ENCODE peak calls at places on chromosomes 16 and 17, in seven cellular contexts. V, M, A, G, O, L and Y are unnamed samples.

GRCh38 chr17:8463089-8463488 is 27.4 kb downstream of the NDEL1 start:
- DNase-seq in V (no peak), M (no peak), A (peak), G (no peak), O (no peak), L (no peak), Y (no peak)

GRCh38 chr16:77782694-77783093 is 5.7 kb upstream of the VAT1L start:
- DNase-seq in V (peak), M (peak), A (peak), G (no peak), O (no peak), L (no peak), Y (no peak)

GRCh38 chr17:17859909-17860760 is 23.3 kb upstream of the SREBF1 start:
- DNase-seq in V (peak), M (peak), A (peak), G (peak), O (no peak), L (peak), Y (peak)

GRCh38 chr16:53334581-53334980 is 99.7 kb upstream of the RBL2 start:
- DNase-seq in V (no peak), M (no peak), A (no peak), G (no peak), O (no peak), L (no peak), Y (no peak)

GRCh38 chr16:46743232-46743719 is 4.9 kb downstream of the MYLK3 start:
- DNase-seq in V (peak), M (peak), A (peak), G (no peak), O (no peak), L (peak), Y (peak)

GRCh38 chr17:45371414-45372324 is 54.8 kb upstream of the MAP3K14 start:
- DNase-seq in V (peak), M (peak), A (peak), G (peak), O (peak), L (peak), Y (peak)

GRCh38 chr17:46194393-46195216 is 1.4 kb upstream of the KANSL1 start:
- DNase-seq in V (peak), M (peak), A (peak), G (no peak), O (no peak), L (no peak), Y (no peak)

GRCh38 chr16:54034684-54035083 is 251.9 kb downstream of the IRX3 start:
- DNase-seq in V (no peak), M (no peak), A (peak), G (no peak), O (no peak), L (no peak), Y (no peak)

GRCh38 chr17:59754547-59754946 is 47.1 kb downstream of the VMP1 start:
- DNase-seq in V (peak), M (peak), A (peak), G (no peak), O (no peak), L (no peak), Y (no peak)

GRCh38 chr16:81997738-81998137 is 13.5 kb downstream of the SDR42E1 start:
- DNase-seq in V (peak), M (no peak), A (peak), G (no peak), O (no peak), L (peak), Y (no peak)

GRCh38 chr17:28493467-28493866 is 12.7 kb upstream of the FOXN1 start:
- DNase-seq in V (peak), M (no peak), A (peak), G (no peak), O (no peak), L (no peak), Y (no peak)

GRCh38 chr16:83899272-83899897 is 470 bp downstream of the MLYCD start:
- DNase-seq in V (peak), M (peak), A (peak), G (peak), O (no peak), L (peak), Y (peak)

GRCh38 chr16:83298541-83298940 is 509.2 kb upstream of the HSBP1 start:
- DNase-seq in V (no peak), M (no peak), A (no peak), G (no peak), O (no peak), L (no peak), Y (no peak)

GRCh38 chr16:1323296-1324239 is 9.9 kb upstream of the BAIAP3 start:
- DNase-seq in V (no peak), M (no peak), A (no peak), G (no peak), O (no peak), L (no peak), Y (no peak)

GRCh38 chr16:13631916-13632315 is 288.0 kb upstream of the ERCC4 start:
- DNase-seq in V (no peak), M (peak), A (no peak), G (no peak), O (no peak), L (no peak), Y (no peak)

GRCh38 chr17:10429416-10430045 is 7.8 kb upstream of the MYH8 start:
- DNase-seq in V (peak), M (peak), A (peak), G (no peak), O (no peak), L (no peak), Y (no peak)

GRCh38 chr16:55643161-55643970 is 12.4 kb upstream of the SLC6A2 start:
- DNase-seq in V (peak), M (no peak), A (peak), G (no peak), O (no peak), L (no peak), Y (peak)

GRCh38 chr17:21843318-21843865 is 151.1 kb downstream of the KCNJ18 start:
- DNase-seq in V (no peak), M (no peak), A (no peak), G (no peak), O (no peak), L (no peak), Y (no peak)

GRCh38 chr17:81012574-81013447 is 21.2 kb downstream of the CHMP6 start:
- DNase-seq in V (no peak), M (no peak), A (no peak), G (no peak), O (no peak), L (no peak), Y (no peak)

GRCh38 chr16:53022374-53022773 is 30.3 kb downstream of the CHD9NB start:
- DNase-seq in V (peak), M (peak), A (peak), G (peak), O (no peak), L (peak), Y (peak)

GRCh38 chr16:2963611-2964415 is at the start of gene KREMEN2:
- DNase-seq in V (peak), M (peak), A (no peak), G (peak), O (no peak), L (no peak), Y (peak)

GRCh38 chr16:19840524-19841110 is 44.0 kb downstream of the GPRC5B start:
- DNase-seq in V (no peak), M (no peak), A (no peak), G (no peak), O (no peak), L (no peak), Y (no peak)

GRCh38 chr17:72976971-72977767 is 115.3 kb downstream of the SLC39A11 start:
- DNase-seq in V (peak), M (peak), A (peak), G (no peak), O (no peak), L (peak), Y (no peak)

GRCh38 chr17:13513039-13513405 is 88.7 kb downstream of the HS3ST3A1 start:
- DNase-seq in V (peak), M (no peak), A (peak), G (no peak), O (no peak), L (no peak), Y (no peak)

GRCh38 chr17:45170976-45171337 is 9.3 kb downstream of the HEXIM2 start:
- DNase-seq in V (peak), M (peak), A (peak), G (no peak), O (no peak), L (peak), Y (peak)

GRCh38 chr17:1755993-1756306 is 5.9 kb upstream of the SERPINF1 start:
- DNase-seq in V (no peak), M (peak), A (no peak), G (no peak), O (no peak), L (no peak), Y (no peak)

GRCh38 chr17:1755252-1755992 is 6.4 kb upstream of the SERPINF1 start:
- DNase-seq in V (no peak), M (no peak), A (no peak), G (no peak), O (no peak), L (no peak), Y (no peak)

GRCh38 chr17:1759529-1759928 is 2.3 kb upstream of the SERPINF1 start:
- DNase-seq in V (no peak), M (no peak), A (no peak), G (no peak), O (no peak), L (no peak), Y (no peak)

GRCh38 chr17:1762233-1762905 is 509 bp downstream of the SERPINF1 start:
- DNase-seq in V (no peak), M (no peak), A (peak), G (no peak), O (no peak), L (peak), Y (no peak)

GRCh38 chr17:1758812-1759211 is 3.0 kb upstream of the SERPINF1 start:
- DNase-seq in V (no peak), M (no peak), A (no peak), G (no peak), O (no peak), L (no peak), Y (no peak)
- H2AK5ac ChIP-seq in V (no peak), M (no peak), A (no peak), G (no peak), O (no peak), L (no peak), Y (no peak)

DNA sequence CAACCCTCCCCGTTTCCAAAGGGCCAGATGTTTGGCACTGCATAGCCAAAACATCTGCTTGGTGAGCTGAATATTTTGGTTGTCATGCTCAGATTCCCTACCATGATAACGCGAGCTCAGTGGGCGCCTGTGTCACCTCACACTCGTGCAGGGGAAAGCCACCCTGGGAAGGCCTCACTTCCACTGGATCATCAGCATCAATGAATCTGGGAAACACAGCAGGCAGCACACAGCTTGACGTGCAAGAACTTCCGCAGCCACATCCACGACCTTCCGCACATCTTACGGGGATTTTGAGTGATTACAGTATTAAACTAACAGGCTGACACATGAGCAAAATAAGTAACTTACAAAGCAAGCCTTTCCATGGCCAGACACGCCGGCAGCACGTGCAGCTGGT is 54.7 kb upstream of the FOXF1 start:
- DNase-seq in V (peak), M (no peak), A (no peak), G (no peak), O (no peak), L (no peak), Y (no peak)
- H2AK5ac ChIP-seq in V (no peak), M (no peak), A (peak), G (no peak), O (no peak), L (no peak), Y (no peak)

DNA sequence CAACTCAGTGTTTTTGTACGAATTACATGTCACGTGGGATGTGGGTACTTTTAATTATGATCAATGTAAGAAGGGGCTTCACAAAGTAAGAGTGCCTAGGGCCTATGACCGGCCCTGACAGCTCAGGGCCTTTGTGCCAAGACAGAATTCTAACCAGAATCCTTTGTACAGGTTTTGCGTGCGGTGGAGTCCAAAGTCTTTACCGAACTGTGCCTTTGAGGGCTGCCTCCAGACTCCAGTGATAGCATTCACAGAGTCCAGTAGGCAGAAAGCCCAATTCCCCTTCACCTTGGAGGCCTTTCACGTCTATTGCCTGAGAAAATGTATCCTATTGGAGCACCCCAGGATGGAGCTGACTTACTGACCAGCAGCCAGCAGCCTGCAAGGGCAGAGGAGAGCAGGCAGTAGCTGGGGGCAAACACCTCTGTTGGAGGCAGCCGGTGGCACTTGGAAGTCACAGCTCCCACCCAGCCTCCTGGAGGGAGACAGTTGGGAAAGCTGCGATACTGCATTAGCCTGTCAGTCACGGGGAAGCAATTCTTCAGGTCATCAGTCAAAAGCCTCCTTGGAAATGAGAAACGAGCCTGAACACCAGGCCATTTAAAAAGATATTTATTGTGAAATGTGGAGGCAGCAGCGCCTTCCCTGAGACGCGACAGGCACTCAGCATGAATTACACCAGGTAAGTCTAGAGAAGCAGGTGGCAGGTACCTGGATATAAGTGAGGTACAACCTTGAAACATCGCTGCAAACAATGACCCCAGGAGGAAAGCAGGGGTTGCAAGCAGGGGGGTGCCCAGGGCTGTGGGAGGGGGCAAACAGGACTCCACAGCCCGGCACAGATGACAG is 98.1 kb upstream of the CDYL2 start:
- DNase-seq in V (no peak), M (no peak), A (no peak), G (no peak), O (no peak), L (no peak), Y (no peak)
- H2AK5ac ChIP-seq in V (no peak), M (no peak), A (no peak), G (no peak), O (no peak), L (no peak), Y (no peak)

GRCh38 chr17:753407-753806 is 1.3 kb upstream of the GEMIN4 start:
- DNase-seq in V (no peak), M (no peak), A (no peak), G (no peak), O (no peak), L (no peak), Y (no peak)

GRCh38 chr17:750431-751037 is 1.5 kb downstream of the GEMIN4 start:
- DNase-seq in V (no peak), M (no peak), A (no peak), G (no peak), O (no peak), L (no peak), Y (no peak)

GRCh38 chr17:751269-752001 is 629 bp downstream of the GEMIN4 start:
- DNase-seq in V (peak), M (no peak), A (peak), G (peak), O (no peak), L (no peak), Y (no peak)

GRCh38 chr17:752002-752619 is at the start of gene GEMIN4:
- DNase-seq in V (peak), M (peak), A (peak), G (peak), O (peak), L (peak), Y (peak)

DNA sequence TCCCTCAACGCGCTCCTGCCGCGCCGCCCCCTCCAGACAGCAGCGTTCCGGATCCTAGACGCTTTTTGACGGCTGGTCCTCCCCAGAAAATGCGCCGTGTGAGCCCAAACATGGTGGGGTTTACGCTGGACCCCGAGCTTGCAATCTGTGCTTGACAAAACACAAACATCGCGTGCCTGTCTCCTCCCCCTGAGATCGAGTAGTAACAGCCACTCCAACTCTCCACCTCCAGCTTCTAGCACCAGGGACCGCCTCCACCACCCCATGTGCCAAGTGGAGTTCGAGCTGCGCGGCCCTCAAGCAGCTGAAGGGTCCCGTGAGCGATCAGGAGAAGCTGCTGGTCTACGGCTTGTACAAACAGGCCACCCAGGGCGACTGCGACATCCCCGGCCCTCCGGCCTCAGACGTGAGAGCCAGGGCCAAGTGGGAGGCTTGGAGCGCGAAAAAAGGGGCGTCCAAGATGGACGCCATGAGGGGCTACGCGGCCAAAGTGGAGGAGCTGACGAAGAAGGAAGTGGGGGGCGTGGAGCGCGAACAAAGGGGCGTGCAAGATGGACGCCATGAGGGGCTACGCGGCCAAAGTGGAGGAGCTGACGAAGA is 656 bp upstream of the GEMIN4 start:
- DNase-seq in V (peak), M (peak), A (peak), G (no peak), O (no peak), L (no peak), Y (peak)
- H2AK5ac ChIP-seq in V (no peak), M (no peak), A (peak), G (peak), O (no peak), L (peak), Y (no peak)

GRCh38 chr17:74271902-74272563 is 2.0 kb upstream of the DNAI2 start:
- DNase-seq in V (no peak), M (no peak), A (no peak), G (no peak), O (no peak), L (no peak), Y (no peak)
- H2AK5ac ChIP-seq in V (no peak), M (no peak), A (no peak), G (no peak), O (peak), L (no peak), Y (no peak)

GRCh38 chr17:42135664-42136653 is 13.4 kb downstream of the HSPB9 start:
- DNase-seq in V (peak), M (peak), A (peak), G (no peak), O (no peak), L (no peak), Y (peak)
- H2AK5ac ChIP-seq in V (peak), M (no peak), A (peak), G (no peak), O (no peak), L (no peak), Y (peak)

DNA sequence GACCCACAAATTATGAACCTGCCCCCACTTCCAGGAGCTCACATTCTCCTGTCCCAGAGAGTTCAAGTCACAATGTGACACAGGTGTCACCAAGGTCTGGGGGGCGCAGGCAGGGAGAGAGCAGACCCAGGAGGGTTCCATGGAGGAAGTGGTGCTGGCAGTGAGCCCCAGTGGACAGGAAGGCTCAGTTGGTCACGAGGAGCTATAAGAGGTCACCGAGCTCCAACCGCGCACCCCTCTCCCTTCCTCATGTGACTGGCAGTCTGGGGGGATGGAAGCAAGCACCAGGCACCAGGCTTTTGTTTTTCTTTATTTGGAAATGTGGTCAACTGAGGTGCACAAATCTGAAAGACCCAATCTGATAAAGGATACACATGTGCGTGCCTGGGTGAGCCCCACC is 2.5 kb downstream of the ITGAD start:
- DNase-seq in V (no peak), M (no peak), A (no peak), G (no peak), O (no peak), L (no peak), Y (no peak)
- H2AK5ac ChIP-seq in V (no peak), M (no peak), A (no peak), G (no peak), O (no peak), L (no peak), Y (no peak)

DNA sequence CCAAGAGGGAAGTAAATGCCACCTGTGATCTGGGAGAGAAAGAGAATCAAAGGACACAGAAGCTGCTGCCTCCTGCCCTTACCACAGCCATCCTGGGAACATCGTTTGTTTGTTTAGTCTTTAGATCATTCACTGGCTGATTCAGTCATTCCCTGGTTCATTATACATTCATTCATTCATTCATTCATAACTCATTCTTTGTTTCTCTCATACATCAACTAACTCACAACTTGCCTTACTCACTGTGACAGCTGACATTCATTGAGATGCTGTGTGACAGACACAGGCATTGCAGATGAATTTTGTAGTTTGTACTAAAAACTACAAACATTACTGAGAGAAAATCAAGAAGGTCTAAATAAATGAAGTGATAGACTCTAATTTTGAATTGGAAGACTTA is 291.0 kb upstream of the TNRC6C start:
- DNase-seq in V (no peak), M (no peak), A (no peak), G (no peak), O (no peak), L (no peak), Y (no peak)
- H2AK5ac ChIP-seq in V (no peak), M (no peak), A (no peak), G (no peak), O (no peak), L (no peak), Y (no peak)

DNA sequence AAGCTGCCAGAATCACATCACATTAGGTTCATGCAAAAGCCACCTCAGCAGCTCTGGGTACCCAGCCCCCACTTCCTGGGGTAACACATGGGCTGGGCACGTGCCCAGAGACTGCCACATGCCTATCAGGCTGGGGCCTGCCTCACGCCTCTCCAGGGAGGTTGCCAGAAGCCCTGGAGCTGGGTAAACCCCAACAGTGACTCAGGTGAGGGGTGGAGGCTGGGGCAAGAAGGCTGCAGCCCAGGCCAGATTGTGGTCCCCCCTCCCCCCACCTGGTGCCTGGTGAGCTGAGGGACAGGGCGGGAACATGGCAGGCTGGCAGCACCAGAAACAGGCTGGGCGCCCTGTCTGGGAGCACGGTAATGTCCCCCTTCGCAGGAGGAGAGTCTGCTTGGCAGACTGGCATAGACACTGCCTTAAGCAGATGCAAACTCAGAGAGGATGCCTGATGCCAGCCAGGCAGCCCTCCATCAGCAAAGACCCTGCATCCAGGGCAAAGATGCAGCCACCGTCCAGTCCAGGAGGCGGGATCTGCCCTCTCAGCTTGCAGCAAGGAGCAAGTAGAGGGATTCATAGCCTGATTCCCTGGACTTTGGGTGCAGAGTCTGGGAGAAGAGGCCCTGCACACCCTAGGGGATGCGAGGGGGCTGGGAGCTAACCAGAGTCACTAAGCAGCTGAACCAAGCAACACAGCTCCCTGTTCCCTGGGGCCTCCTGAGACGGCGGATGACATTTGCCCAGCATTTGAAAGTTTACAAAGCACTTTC is 28.8 kb downstream of the NGFR start:
- DNase-seq in V (no peak), M (no peak), A (no peak), G (no peak), O (no peak), L (no peak), Y (peak)
- H2AK5ac ChIP-seq in V (no peak), M (no peak), A (no peak), G (peak), O (no peak), L (no peak), Y (no peak)